ENCODE peak calls at places on chromosomes 16 and 17, in six cellular contexts. T, N, H, R, L and Q are unnamed samples. For H3K27me3, the result is how much of the 10 kb centered on the place peaks cover.

GRCh38 chr16:50833929-50834328 is 92.0 kb downstream of the CYLD start:
- DNase-seq in T (no peak), N (no peak), H (no peak), R (no peak), L (no peak), Q (no peak)

GRCh38 chr17:37818689-37819088 is 73.8 kb upstream of the HNF1B start:
- DNase-seq in T (no peak), N (peak), H (no peak), R (no peak), L (peak), Q (no peak)

GRCh38 chr17:66272699-66273390 is 29.6 kb upstream of the PRKCA start:
- DNase-seq in T (no peak), N (peak), H (no peak), R (no peak), L (no peak), Q (no peak)

GRCh38 chr17:15133826-15134225 is 131.3 kb downstream of the PMP22 start:
- DNase-seq in T (no peak), N (no peak), H (no peak), R (no peak), L (no peak), Q (no peak)

GRCh38 chr16:70702624-70703023 is 16.8 kb upstream of the MTSS2 start:
- DNase-seq in T (no peak), N (no peak), H (no peak), R (no peak), L (no peak), Q (no peak)

GRCh38 chr16:88737298-88738166 is 31.2 kb downstream of the CTU2 start:
- DNase-seq in T (peak), N (peak), H (peak), R (peak), L (peak), Q (peak)

GRCh38 chr16:70770291-70770967 is 30.5 kb downstream of the VAC14 start:
- DNase-seq in T (no peak), N (no peak), H (no peak), R (peak), L (no peak), Q (no peak)

GRCh38 chr17:32739722-32740121 is 137.2 kb downstream of the MYO1D start:
- DNase-seq in T (no peak), N (no peak), H (no peak), R (no peak), L (no peak), Q (no peak)

GRCh38 chr17:39722965-39723848 is 7.1 kb downstream of the MIEN1 start:
- DNase-seq in T (no peak), N (no peak), H (no peak), R (no peak), L (peak), Q (no peak)

GRCh38 chr17:63528183-63528582 is 5.0 kb downstream of the KCNH6 start:
- DNase-seq in T (no peak), N (no peak), H (no peak), R (no peak), L (no peak), Q (no peak)

GRCh38 chr16:31088459-31089183 is at the start of gene PRSS53:
- DNase-seq in T (no peak), N (no peak), H (no peak), R (no peak), L (peak), Q (no peak)

GRCh38 chr17:38559025-38559879 is 46.5 kb downstream of the SRCIN1 start:
- DNase-seq in T (peak), N (peak), H (peak), R (peak), L (peak), Q (peak)

GRCh38 chr17:75815399-75815798 is 28.8 kb downstream of the UNC13D start:
- DNase-seq in T (no peak), N (no peak), H (no peak), R (no peak), L (no peak), Q (no peak)

GRCh38 chr16:23557779-23558330 is 328 bp downstream of the UBFD1 start:
- DNase-seq in T (no peak), N (peak), H (no peak), R (peak), L (no peak), Q (no peak)

GRCh38 chr17:1872976-1873375 is 43.2 kb downstream of the RPA1 start:
- DNase-seq in T (no peak), N (no peak), H (no peak), R (no peak), L (no peak), Q (no peak)

GRCh38 chr17:38327936-38328335 is 15.8 kb downstream of the GPR179 start:
- DNase-seq in T (no peak), N (no peak), H (no peak), R (no peak), L (no peak), Q (no peak)

GRCh38 chr16:46929378-46930332 is 43.8 kb downstream of the DNAJA2 start:
- DNase-seq in T (peak), N (peak), H (peak), R (peak), L (peak), Q (peak)

GRCh38 chr17:62098623-62099231 is 33.6 kb upstream of the MED13 start:
- DNase-seq in T (no peak), N (no peak), H (no peak), R (no peak), L (no peak), Q (no peak)

GRCh38 chr16:1122031-1122765 is 26.2 kb upstream of the C1QTNF8 start:
- DNase-seq in T (no peak), N (no peak), H (no peak), R (no peak), L (no peak), Q (no peak)
- H3K27me3 ChIP-seq in T (half or more), N (under half), H (under half), R (under half), L (under half), Q (under half)

GRCh38 chr16:79358188-79358587 is 242.3 kb downstream of the MAF start:
- DNase-seq in T (peak), N (no peak), H (peak), R (no peak), L (peak), Q (no peak)
- H3K27me3 ChIP-seq in T (under half), N (under half), H (under half), R (under half), L (under half), Q (under half)

DNA sequence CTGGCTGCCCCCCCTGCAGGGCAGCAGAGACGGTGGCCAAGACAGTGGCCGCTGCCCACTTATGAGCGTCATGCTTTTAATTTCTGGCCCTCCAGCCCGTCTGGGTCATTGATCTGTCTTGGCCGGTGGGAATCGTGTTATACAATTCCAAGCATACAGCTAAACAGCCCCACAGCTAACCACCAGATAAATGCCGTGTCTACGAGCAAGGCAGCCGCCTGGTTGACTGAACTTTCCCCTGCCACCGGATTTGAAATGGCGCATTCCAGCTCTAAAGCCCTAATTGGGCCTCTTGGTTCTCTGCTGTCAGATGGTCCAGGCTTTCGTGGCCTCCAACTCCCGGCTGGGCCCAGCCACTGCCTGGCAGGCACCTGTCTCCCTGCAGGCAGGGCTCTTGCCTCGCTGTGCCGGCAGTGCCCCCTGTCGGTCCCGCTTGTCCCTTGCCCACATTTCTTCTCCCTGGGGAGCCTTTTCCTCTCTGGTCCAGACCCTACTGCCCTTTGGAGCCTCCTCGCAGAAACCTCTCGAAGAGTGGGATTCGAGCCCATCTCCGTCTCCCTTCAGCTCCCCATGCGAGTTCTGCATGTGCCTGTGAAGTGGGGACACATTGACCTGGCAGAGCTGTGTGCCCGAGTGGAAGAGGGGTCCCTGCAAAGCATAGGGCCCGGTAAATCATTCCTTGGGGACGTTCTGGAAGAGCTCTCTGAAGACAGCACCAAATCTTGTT is 1.8 kb upstream of the RBFOX3 start:
- DNase-seq in T (no peak), N (peak), H (no peak), R (peak), L (peak), Q (no peak)
- H3K27me3 ChIP-seq in T (half or more), N (half or more), H (half or more), R (half or more), L (half or more), Q (under half)

DNA sequence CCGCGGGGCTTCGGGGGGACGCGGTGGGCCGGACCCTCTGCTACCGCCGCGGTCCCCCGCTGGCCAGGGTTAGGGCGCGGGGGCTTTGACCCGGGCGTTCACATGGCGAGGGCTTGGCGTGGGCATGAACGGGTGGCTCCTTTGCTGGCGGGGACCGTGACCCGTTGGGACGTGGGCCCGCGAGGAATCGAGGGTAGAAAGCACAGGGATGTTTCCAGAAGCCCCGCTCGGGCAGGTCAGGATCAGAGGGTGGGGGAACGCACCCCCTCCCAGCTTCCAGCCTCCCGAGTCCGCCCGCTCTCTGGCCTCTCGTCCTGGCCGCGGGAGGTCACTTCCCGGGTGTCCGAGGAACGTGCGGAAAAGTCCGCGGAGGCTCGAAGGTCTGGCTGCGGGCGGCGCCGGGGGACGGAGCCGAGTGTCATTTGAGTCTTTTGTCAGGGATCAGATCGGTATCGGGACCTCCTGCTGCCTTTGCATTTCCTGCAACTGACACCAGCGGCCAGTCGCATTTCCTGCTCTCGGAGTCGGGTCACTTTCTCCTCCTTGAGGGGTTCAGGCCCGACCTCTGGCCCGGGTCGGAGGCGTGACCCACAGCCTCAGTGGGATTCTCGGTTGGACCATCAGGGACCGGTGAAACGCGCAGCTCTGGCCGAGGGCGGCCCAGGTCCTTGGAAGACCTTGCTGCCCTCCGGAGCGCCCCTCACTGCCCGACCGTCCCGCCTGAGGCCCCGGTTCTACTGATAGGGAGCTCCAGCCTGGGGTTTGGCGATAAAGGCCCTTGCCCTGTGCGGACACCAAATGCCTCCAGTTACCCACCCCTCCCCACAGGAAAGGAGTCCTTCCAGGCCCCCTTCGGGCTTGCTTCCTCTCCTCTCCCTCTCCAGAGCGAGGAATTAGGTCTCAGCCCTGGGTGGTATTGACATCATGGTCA is 702 bp upstream of the WNT3 start:
- DNase-seq in T (no peak), N (no peak), H (no peak), R (no peak), L (peak), Q (no peak)
- H3K27me3 ChIP-seq in T (half or more), N (half or more), H (half or more), R (half or more), L (under half), Q (half or more)

GRCh38 chr17:77793888-77794235 is 164.6 kb upstream of the TNRC6C start:
- DNase-seq in T (no peak), N (no peak), H (no peak), R (no peak), L (no peak), Q (peak)
- H3K27me3 ChIP-seq in T (under half), N (half or more), H (under half), R (under half), L (under half), Q (under half)

GRCh38 chr16:57473176-57473840 is 10.8 kb downstream of the POLR2C start:
- DNase-seq in T (no peak), N (no peak), H (no peak), R (no peak), L (no peak), Q (no peak)
- H3K27me3 ChIP-seq in T (under half), N (under half), H (under half), R (under half), L (under half), Q (under half)

GRCh38 chr17:48571024-48571818 is 6.9 kb downstream of the HOXB4 start:
- DNase-seq in T (no peak), N (peak), H (no peak), R (no peak), L (peak), Q (no peak)
- H3K27me3 ChIP-seq in T (half or more), N (under half), H (half or more), R (half or more), L (half or more), Q (under half)

DNA sequence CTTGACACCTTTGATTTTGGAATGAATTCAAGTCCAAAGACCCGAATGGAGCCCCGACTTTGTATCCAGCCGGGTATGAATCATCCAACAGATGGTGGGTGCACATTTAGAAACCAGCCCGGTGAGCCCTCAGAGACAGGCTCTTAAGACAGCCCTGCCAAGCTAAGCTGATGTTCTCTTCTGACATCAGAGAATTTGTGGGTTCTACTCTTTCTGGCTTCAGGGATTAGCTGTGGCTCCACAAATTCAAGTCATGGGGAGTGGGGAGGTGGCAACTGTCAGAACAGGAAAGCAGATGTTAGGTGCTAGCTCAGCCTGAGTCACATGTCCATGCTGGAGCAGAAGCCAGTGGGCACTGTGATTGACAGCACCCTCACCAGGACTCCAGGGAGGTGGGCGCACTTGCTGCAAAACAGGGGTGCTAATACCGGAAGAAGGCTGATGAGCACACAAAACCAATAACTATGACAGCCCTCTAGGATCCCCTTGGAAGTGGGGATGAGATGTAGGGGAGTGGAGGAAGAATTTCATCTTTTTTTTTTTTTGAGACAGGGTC is 31.4 kb upstream of the XYLT2 start:
- DNase-seq in T (no peak), N (no peak), H (no peak), R (no peak), L (peak), Q (no peak)
- H3K27me3 ChIP-seq in T (under half), N (under half), H (under half), R (under half), L (under half), Q (under half)

DNA sequence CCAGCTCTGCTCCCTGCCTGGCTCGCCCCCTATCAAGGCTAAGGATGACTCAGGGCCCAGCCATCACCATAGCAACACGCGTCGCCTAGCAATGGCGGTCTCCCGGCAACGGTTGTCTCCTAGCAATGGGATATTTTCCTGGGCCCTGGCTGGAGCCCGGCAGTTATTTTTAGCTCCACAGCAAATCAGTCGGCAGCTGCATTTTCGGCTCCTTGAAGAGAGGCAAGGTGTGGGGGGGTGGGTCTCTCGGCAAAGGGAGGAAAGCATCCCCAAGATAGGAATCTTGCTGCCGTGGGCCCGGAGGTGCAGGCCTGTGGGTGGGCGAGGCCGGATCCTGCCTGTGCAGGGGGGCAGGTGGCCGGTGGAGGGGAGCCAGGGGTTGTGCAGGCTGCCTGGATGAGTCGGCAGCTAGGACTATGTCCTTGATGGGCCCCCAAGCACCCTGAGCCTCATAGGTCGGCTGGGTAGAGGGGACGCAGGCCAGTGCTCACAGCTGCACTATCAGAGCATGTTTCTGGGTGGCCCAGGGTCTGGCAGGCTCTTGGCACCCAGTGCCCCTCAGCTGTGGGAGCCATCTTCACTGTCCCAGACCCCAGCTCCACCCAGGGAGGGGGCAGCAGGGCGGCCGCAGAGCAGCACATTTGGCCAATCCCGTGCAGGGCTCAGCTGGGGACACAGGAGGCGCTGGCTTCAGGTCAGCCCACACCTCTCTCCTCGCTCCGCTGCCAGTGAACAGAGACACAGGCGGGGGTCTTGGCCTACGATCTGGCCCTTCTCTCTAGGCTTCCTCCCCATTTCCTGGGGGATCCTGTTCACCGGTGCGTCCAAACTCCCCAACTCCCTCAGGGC is 4.3 kb upstream of the FBXL16 start:
- DNase-seq in T (no peak), N (peak), H (peak), R (peak), L (peak), Q (no peak)
- H3K27me3 ChIP-seq in T (half or more), N (under half), H (half or more), R (under half), L (half or more), Q (under half)